ENCODE peak calls at places on chromosome 14, in ten cellular contexts. M, E, I, C, H, Y, V, P, Z and R are unnamed samples.

GRCh38 chr14:23559010-23559920 is 3.2 kb downstream of the THTPA start:
- DNase-seq in M (peak), E (peak), I (no peak), C (peak), H (peak), Y (no peak), V (no peak), P (peak), Z (peak), R (peak)

GRCh38 chr14:27553820-27554219 is 956.0 kb upstream of the NOVA1 start:
- DNase-seq in M (no peak), E (no peak), I (no peak), C (no peak), H (peak), Y (no peak), V (no peak), P (no peak), Z (no peak), R (no peak)

GRCh38 chr14:92994131-92994676 is 71.3 kb downstream of the CHGA start:
- DNase-seq in M (no peak), E (no peak), I (no peak), C (no peak), H (no peak), Y (no peak), V (no peak), P (no peak), Z (no peak), R (no peak)

GRCh38 chr14:55103005-55103640 is 25.9 kb upstream of the LGALS3 start:
- DNase-seq in M (peak), E (no peak), I (peak), C (peak), H (no peak), Y (no peak), V (peak), P (peak), Z (peak), R (peak)

GRCh38 chr14:104138891-104139459 is 588 bp downstream of the KIF26A start:
- DNase-seq in M (no peak), E (no peak), I (no peak), C (no peak), H (no peak), Y (no peak), V (no peak), P (peak), Z (no peak), R (no peak)

GRCh38 chr14:56498112-56498511 is 81.5 kb upstream of the TMEM260 start:
- DNase-seq in M (no peak), E (no peak), I (no peak), C (no peak), H (no peak), Y (no peak), V (no peak), P (no peak), Z (no peak), R (no peak)

GRCh38 chr14:96189288-96189711 is 15.3 kb upstream of the BDKRB2 start:
- DNase-seq in M (no peak), E (no peak), I (no peak), C (no peak), H (no peak), Y (no peak), V (no peak), P (peak), Z (no peak), R (no peak)

GRCh38 chr14:104694475-104694950 is 5.1 kb downstream of the INF2 start:
- DNase-seq in M (no peak), E (peak), I (no peak), C (no peak), H (no peak), Y (peak), V (no peak), P (no peak), Z (no peak), R (no peak)

GRCh38 chr14:101963611-101964296 is 619 bp upstream of the DYNC1H1 start:
- DNase-seq in M (no peak), E (no peak), I (no peak), C (no peak), H (no peak), Y (no peak), V (no peak), P (no peak), Z (no peak), R (no peak)

GRCh38 chr14:56342419-56342901 is 224.2 kb downstream of the PELI2 start:
- DNase-seq in M (no peak), E (no peak), I (no peak), C (no peak), H (peak), Y (no peak), V (no peak), P (peak), Z (no peak), R (no peak)

GRCh38 chr14:73633115-73633514 is 11.7 kb upstream of the DNAL1 start:
- DNase-seq in M (no peak), E (no peak), I (no peak), C (no peak), H (no peak), Y (no peak), V (no peak), P (no peak), Z (no peak), R (no peak)

GRCh38 chr14:104421401-104421821 is 158.2 kb upstream of the C14orf180 start:
- DNase-seq in M (peak), E (no peak), I (no peak), C (no peak), H (no peak), Y (no peak), V (no peak), P (no peak), Z (no peak), R (no peak)

GRCh38 chr14:103393687-103394626 is 8.7 kb downstream of the MARK3 start:
- DNase-seq in M (no peak), E (no peak), I (no peak), C (no peak), H (peak), Y (no peak), V (no peak), P (peak), Z (no peak), R (peak)

GRCh38 chr14:64541971-64542838 is 1.7 kb downstream of the HSPA2 start:
- DNase-seq in M (no peak), E (no peak), I (no peak), C (no peak), H (no peak), Y (no peak), V (peak), P (no peak), Z (no peak), R (no peak)

GRCh38 chr14:32006267-32007110 is 70.6 kb upstream of the ARHGAP5 start:
- DNase-seq in M (no peak), E (no peak), I (peak), C (no peak), H (no peak), Y (no peak), V (no peak), P (peak), Z (no peak), R (no peak)

GRCh38 chr14:51211149-51211548 is 28.9 kb upstream of the TMX1 start:
- DNase-seq in M (no peak), E (no peak), I (peak), C (no peak), H (no peak), Y (no peak), V (no peak), P (peak), Z (no peak), R (no peak)

GRCh38 chr14:23829736-23830474 is 123.7 kb upstream of the DHRS4 start:
- DNase-seq in M (no peak), E (no peak), I (peak), C (no peak), H (no peak), Y (no peak), V (no peak), P (peak), Z (no peak), R (no peak)

GRCh38 chr14:103185051-103186027 is 62.1 kb downstream of the TNFAIP2 start:
- DNase-seq in M (no peak), E (no peak), I (peak), C (no peak), H (peak), Y (no peak), V (peak), P (peak), Z (no peak), R (peak)

GRCh38 chr14:68444449-68445168 is 348.3 kb downstream of the ZFP36L1 start:
- DNase-seq in M (no peak), E (no peak), I (no peak), C (no peak), H (no peak), Y (peak), V (no peak), P (peak), Z (no peak), R (no peak)

GRCh38 chr14:24674204-24674970 is 40.4 kb upstream of the GZMB start:
- DNase-seq in M (peak), E (no peak), I (no peak), C (no peak), H (peak), Y (no peak), V (no peak), P (no peak), Z (no peak), R (peak)

GRCh38 chr14:99816642-99817041 is 23.4 kb downstream of the EML1 start:
- DNase-seq in M (no peak), E (no peak), I (no peak), C (no peak), H (no peak), Y (no peak), V (no peak), P (no peak), Z (no peak), R (no peak)

GRCh38 chr14:33070474-33070873 is 131.8 kb downstream of the NPAS3 start:
- DNase-seq in M (no peak), E (no peak), I (no peak), C (no peak), H (no peak), Y (no peak), V (no peak), P (no peak), Z (no peak), R (no peak)

GRCh38 chr14:93962701-93963601 is 13.4 kb downstream of the ASB2 start:
- DNase-seq in M (peak), E (no peak), I (peak), C (no peak), H (peak), Y (no peak), V (peak), P (peak), Z (no peak), R (peak)

GRCh38 chr14:24079521-24080141 is 8.3 kb downstream of the CPNE6 start:
- DNase-seq in M (no peak), E (peak), I (peak), C (no peak), H (peak), Y (no peak), V (peak), P (no peak), Z (no peak), R (no peak)

GRCh38 chr14:95183532-95184412 is 26.4 kb upstream of the DICER1 start:
- DNase-seq in M (no peak), E (no peak), I (no peak), C (no peak), H (no peak), Y (no peak), V (no peak), P (peak), Z (no peak), R (no peak)

GRCh38 chr14:77955816-77956796 is 156.2 kb downstream of the ADCK1 start:
- DNase-seq in M (no peak), E (no peak), I (no peak), C (no peak), H (no peak), Y (no peak), V (peak), P (no peak), Z (no peak), R (no peak)

GRCh38 chr14:104865069-104865630 is at the start of gene CEP170B:
- DNase-seq in M (peak), E (peak), I (no peak), C (peak), H (no peak), Y (peak), V (no peak), P (peak), Z (no peak), R (peak)

GRCh38 chr14:69270795-69271708 is 11.1 kb downstream of the GALNT16 start:
- DNase-seq in M (no peak), E (no peak), I (no peak), C (no peak), H (no peak), Y (no peak), V (no peak), P (no peak), Z (no peak), R (no peak)

GRCh38 chr14:67934087-67934486 is 114.5 kb downstream of the RAD51B start:
- DNase-seq in M (no peak), E (no peak), I (peak), C (peak), H (peak), Y (no peak), V (peak), P (peak), Z (no peak), R (peak)

GRCh38 chr14:60646202-60646886 is 2.9 kb downstream of the SIX1 start:
- DNase-seq in M (no peak), E (no peak), I (no peak), C (no peak), H (no peak), Y (no peak), V (peak), P (peak), Z (no peak), R (no peak)

GRCh38 chr14:54627325-54627717 is 60.4 kb downstream of the SAMD4A start:
- DNase-seq in M (no peak), E (no peak), I (no peak), C (no peak), H (no peak), Y (no peak), V (no peak), P (no peak), Z (no peak), R (no peak)

GRCh38 chr14:95961481-95961880 is 77.7 kb upstream of the C14orf132 start:
- DNase-seq in M (no peak), E (no peak), I (no peak), C (no peak), H (no peak), Y (no peak), V (peak), P (no peak), Z (no peak), R (no peak)